ENCODE peak calls at places on chromosomes 12 and 14, in four cellular contexts. Z is CD4-positive, alpha-beta T cell; H is transverse colon; Q is Calu3. Y is an unnamed sample.

GRCh38 chr12:104682790-104683279 is 226.1 kb downstream of the CHST11 start:
- DNase-seq in H (no peak), Z (peak), Q (no peak), Y (no peak)

GRCh38 chr12:65663648-65664047 is 160.6 kb upstream of the HMGA2 start:
- DNase-seq in Q (no peak), H (no peak), Z (no peak), Y (no peak)

GRCh38 chr12:104990950-104991349 is 4.8 kb downstream of the NOPCHAP1 start:
- DNase-seq in Q (no peak), Z (no peak), H (no peak), Y (no peak)

GRCh38 chr12:57896437-57897201 is 44.7 kb upstream of the ATP23 start:
- DNase-seq in H (peak), Z (no peak), Q (peak), Y (peak)

GRCh38 chr12:7433276-7433822 is 10.6 kb downstream of the CD163L1 start:
- DNase-seq in Q (peak), H (no peak), Z (no peak), Y (no peak)

GRCh38 chr12:62912644-62913043 is 22.3 kb downstream of the PPM1H start:
- DNase-seq in H (no peak), Z (no peak), Q (no peak), Y (no peak)

GRCh38 chr12:8504351-8504750 is 9.0 kb upstream of the CLEC4D start:
- DNase-seq in Z (no peak), H (no peak), Q (no peak), Y (no peak)

GRCh38 chr12:118307069-118307954 is 65.4 kb downstream of the TAOK3 start:
- DNase-seq in Z (no peak), H (no peak), Q (no peak), Y (no peak)

GRCh38 chr12:130444986-130445385 is 107.3 kb downstream of the PIWIL1 start:
- DNase-seq in H (no peak), Z (no peak), Q (no peak), Y (no peak)

GRCh38 chr12:3777206-3777809 is 24.4 kb upstream of the CRACR2A start:
- DNase-seq in H (no peak), Q (peak), Z (no peak), Y (no peak)

GRCh38 chr14:32077081-32078029 is at the start of gene ARHGAP5:
- DNase-seq in H (peak), Q (peak), Z (peak), Y (peak)

GRCh38 chr12:27142102-27142721 is 59.8 kb upstream of the C12orf71 start:
- DNase-seq in Z (peak), H (peak), Q (peak), Y (no peak)
- TF ChIP-seq CTCF in Z (peak), H (peak), Q (peak), Y (peak)

GRCh38 chr14:100540926-100541620 is 46.1 kb downstream of the BEGAIN start:
- DNase-seq in Q (no peak), Z (no peak), H (no peak), Y (no peak)

GRCh38 chr14:100539766-100540140 is 47.5 kb downstream of the BEGAIN start:
- DNase-seq in Q (no peak), Z (no peak), H (no peak), Y (no peak)

GRCh38 chr14:100541621-100542560 is 45.3 kb downstream of the BEGAIN start:
- DNase-seq in Z (no peak), Q (no peak), H (no peak), Y (no peak)

GRCh38 chr14:100539319-100539645 is 47.9 kb downstream of the BEGAIN start:
- DNase-seq in Q (no peak), H (peak), Z (no peak), Y (no peak)

DNA sequence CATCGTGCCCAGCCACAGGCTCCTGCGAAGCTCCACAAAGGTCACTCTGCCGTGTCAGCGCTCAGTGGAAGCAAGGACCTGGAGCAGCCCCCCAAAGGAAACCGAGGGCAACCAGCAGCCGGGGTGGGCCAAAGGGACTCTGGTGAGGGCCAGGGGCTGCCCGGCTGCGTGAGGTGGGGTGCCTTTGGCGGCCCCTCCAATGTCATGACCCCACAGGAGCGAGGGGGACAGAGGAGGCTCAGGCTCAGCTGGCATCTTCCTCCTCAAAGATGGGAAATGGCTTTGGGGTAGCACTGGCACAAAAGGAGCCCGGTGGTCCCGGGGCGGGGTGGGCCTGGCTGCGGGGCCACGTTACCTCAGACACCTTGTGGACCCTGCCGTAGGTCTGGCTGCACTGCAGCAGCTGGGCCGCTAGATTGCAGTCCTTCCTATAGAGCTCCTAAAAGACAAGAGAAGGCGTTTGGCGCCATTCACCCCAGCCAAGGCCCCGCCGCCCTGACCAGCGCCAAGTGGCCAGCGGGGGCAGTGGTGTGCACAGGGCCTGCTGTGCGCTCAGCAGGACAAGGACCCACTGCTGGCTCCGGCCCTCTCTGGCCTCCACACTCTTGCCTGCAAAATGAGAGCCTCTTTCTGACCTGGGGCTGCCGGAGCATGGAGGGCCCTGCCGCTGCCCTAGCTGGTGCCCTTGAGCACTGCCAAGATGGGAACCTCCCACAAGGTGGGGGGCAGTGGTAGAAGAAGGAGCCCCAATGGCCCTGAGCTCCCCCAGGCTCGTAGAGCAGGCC is 46.9 kb downstream of the BEGAIN start:
- DNase-seq in Q (peak), Z (no peak), H (no peak), Y (no peak)
- TF ChIP-seq CTCF in Q (no peak), Z (no peak), H (no peak), Y (no peak)

GRCh38 chr12:120437735-120438494 is at the start of gene COX6A1:
- DNase-seq in H (peak), Z (peak), Q (peak), Y (peak)
- TF ChIP-seq CTCF in H (no peak), Z (no peak), Q (no peak), Y (no peak)

GRCh38 chr12:123533672-123534643 is at the start of gene RILPL1:
- DNase-seq in Z (no peak), H (peak), Q (peak), Y (peak)
- TF ChIP-seq CTCF in Z (peak), H (peak), Q (peak), Y (no peak)

DNA sequence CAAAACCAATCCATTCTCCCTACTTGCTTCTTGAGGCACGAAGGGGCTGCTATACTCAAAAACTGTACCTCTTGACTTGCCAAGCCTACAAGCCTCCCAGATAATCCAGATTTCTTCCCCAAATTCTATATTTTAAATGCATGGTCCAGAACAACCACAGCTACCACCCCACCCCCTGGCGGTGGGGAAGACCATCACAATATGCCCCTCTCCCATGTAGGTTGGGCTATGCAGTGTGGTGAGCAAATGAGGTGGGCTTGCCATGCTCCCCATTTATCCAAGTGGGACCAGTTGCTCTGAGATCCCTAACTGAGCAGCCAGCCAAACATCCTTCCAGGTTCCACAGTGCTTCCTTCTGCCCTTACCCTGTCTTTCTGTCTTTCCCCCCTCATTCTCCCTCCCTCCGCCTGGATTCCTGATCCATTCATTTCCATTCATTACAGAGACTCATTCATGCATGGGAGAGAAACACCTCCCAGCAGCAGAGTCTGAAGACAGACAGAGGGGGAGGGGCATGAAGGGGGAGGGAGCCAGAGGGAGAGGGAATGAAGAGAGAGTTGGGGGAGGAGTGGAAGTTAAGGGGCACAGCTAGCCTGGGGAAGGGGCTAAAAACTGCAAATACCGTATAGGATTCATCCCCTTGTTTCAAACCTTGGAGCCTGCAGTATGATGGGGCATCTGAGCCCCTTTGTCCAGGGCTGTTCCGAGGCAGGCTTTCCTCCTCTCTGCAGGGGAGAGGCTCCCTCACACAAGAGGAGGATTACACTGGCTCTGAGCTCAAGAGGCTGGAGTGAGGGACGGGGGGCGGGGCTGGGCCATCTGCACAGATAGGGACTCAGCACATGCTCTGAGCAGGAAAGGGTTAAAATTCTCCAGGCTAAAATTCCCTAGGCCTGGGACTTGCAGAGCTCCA is 4.4 kb downstream of the ZNF219 start:
- DNase-seq in Q (no peak), Z (no peak), H (no peak), Y (no peak)
- TF ChIP-seq CTCF in Q (no peak), Z (no peak), H (no peak), Y (no peak)

GRCh38 chr12:52873513-52873831 is 24.7 kb upstream of the KRT78 start:
- DNase-seq in Z (no peak), H (no peak), Q (no peak), Y (no peak)

GRCh38 chr12:52867636-52868035 is 18.8 kb upstream of the KRT78 start:
- DNase-seq in Q (peak), Z (peak), H (peak), Y (no peak)

GRCh38 chr12:52872644-52873384 is 24.0 kb upstream of the KRT78 start:
- DNase-seq in H (peak), Q (no peak), Z (no peak), Y (no peak)

GRCh38 chr12:52871291-52871961 is 22.6 kb upstream of the KRT78 start:
- DNase-seq in Q (peak), Z (no peak), H (peak), Y (no peak)

GRCh38 chr12:52870361-52871290 is 21.8 kb upstream of the KRT78 start:
- DNase-seq in H (peak), Q (peak), Z (peak), Y (peak)
- TF ChIP-seq CTCF in H (peak), Q (peak), Z (peak), Y (no peak)